ENCODE peak calls at places on chromosome 17, in nine cellular contexts. One of them, this sample, is unnamed.

GRCh38 chr17:49565948-49566491 is 9.7 kb upstream of the NXPH3 start:
- DNase-seq in esophagus muscularis mucosa: peak
- DNase-seq in A549: no peak
- DNase-seq in HCT116: no peak
- DNase-seq in endothelial cell of umbilical vein: no peak
- DNase-seq in sigmoid colon: peak
- DNase-seq in GM12892: no peak
- DNase-seq in body of pancreas: peak
- DNase-seq in lower leg skin: peak
- DNase-seq in this sample: no peak

GRCh38 chr17:83100220-83100852 is 20.9 kb downstream of the METRNL start:
- DNase-seq in HCT116: no peak
- DNase-seq in lower leg skin: no peak
- DNase-seq in GM12892: no peak
- DNase-seq in body of pancreas: no peak
- DNase-seq in esophagus muscularis mucosa: no peak
- DNase-seq in sigmoid colon: no peak
- DNase-seq in A549: no peak
- DNase-seq in endothelial cell of umbilical vein: no peak
- DNase-seq in this sample: no peak

GRCh38 chr17:21549107-21549687 is 143.1 kb upstream of the KCNJ18 start:
- DNase-seq in lower leg skin: no peak
- DNase-seq in GM12892: no peak
- DNase-seq in esophagus muscularis mucosa: no peak
- DNase-seq in A549: no peak
- DNase-seq in endothelial cell of umbilical vein: no peak
- DNase-seq in HCT116: no peak
- DNase-seq in sigmoid colon: no peak
- DNase-seq in body of pancreas: no peak
- DNase-seq in this sample: no peak

GRCh38 chr17:10743316-10744009 is 13.6 kb upstream of the TMEM220 start:
- DNase-seq in HCT116: no peak
- DNase-seq in endothelial cell of umbilical vein: no peak
- DNase-seq in body of pancreas: no peak
- DNase-seq in GM12892: no peak
- DNase-seq in A549: no peak
- DNase-seq in esophagus muscularis mucosa: no peak
- DNase-seq in lower leg skin: no peak
- DNase-seq in sigmoid colon: peak
- DNase-seq in this sample: no peak

GRCh38 chr17:57597101-57597500 is 148.0 kb downstream of the CCDC182 start:
- DNase-seq in body of pancreas: no peak
- DNase-seq in esophagus muscularis mucosa: no peak
- DNase-seq in endothelial cell of umbilical vein: no peak
- DNase-seq in lower leg skin: no peak
- DNase-seq in A549: no peak
- DNase-seq in GM12892: no peak
- DNase-seq in HCT116: no peak
- DNase-seq in sigmoid colon: no peak
- DNase-seq in this sample: no peak

GRCh38 chr17:53142890-53143289 is 679.8 kb upstream of the KIF2B start:
- DNase-seq in esophagus muscularis mucosa: no peak
- DNase-seq in A549: no peak
- DNase-seq in GM12892: no peak
- DNase-seq in sigmoid colon: no peak
- DNase-seq in endothelial cell of umbilical vein: no peak
- DNase-seq in HCT116: no peak
- DNase-seq in lower leg skin: no peak
- DNase-seq in body of pancreas: no peak
- DNase-seq in this sample: no peak

GRCh38 chr17:74427048-74427762 is 4.7 kb upstream of the GPRC5C start:
- DNase-seq in sigmoid colon: no peak
- DNase-seq in body of pancreas: peak
- DNase-seq in endothelial cell of umbilical vein: no peak
- DNase-seq in GM12892: no peak
- DNase-seq in esophagus muscularis mucosa: no peak
- DNase-seq in A549: no peak
- DNase-seq in lower leg skin: no peak
- DNase-seq in HCT116: no peak
- DNase-seq in this sample: no peak

GRCh38 chr17:74773871-74774286 is 2.3 kb downstream of the NAT9 start:
- DNase-seq in endothelial cell of umbilical vein: no peak
- DNase-seq in HCT116: no peak
- DNase-seq in GM12892: no peak
- DNase-seq in esophagus muscularis mucosa: no peak
- DNase-seq in sigmoid colon: no peak
- DNase-seq in lower leg skin: no peak
- DNase-seq in A549: no peak
- DNase-seq in body of pancreas: no peak
- DNase-seq in this sample: no peak

GRCh38 chr17:41959336-41960095 is 7.1 kb upstream of the CNP start:
- DNase-seq in esophagus muscularis mucosa: no peak
- DNase-seq in lower leg skin: no peak
- DNase-seq in body of pancreas: peak
- DNase-seq in GM12892: no peak
- DNase-seq in sigmoid colon: no peak
- DNase-seq in A549: peak
- DNase-seq in HCT116: peak
- DNase-seq in endothelial cell of umbilical vein: peak
- DNase-seq in this sample: no peak

GRCh38 chr17:2179615-2180295 is 123.8 kb downstream of the SMG6 start:
- DNase-seq in GM12892: no peak
- DNase-seq in A549: no peak
- DNase-seq in body of pancreas: peak
- DNase-seq in esophagus muscularis mucosa: peak
- DNase-seq in lower leg skin: peak
- DNase-seq in endothelial cell of umbilical vein: peak
- DNase-seq in HCT116: no peak
- DNase-seq in sigmoid colon: peak
- DNase-seq in this sample: no peak

GRCh38 chr17:28684963-28685362 is 23.0 kb downstream of the SUPT6H start:
- DNase-seq in lower leg skin: no peak
- DNase-seq in HCT116: no peak
- DNase-seq in sigmoid colon: peak
- DNase-seq in A549: peak
- DNase-seq in endothelial cell of umbilical vein: no peak
- DNase-seq in GM12892: no peak
- DNase-seq in body of pancreas: peak
- DNase-seq in esophagus muscularis mucosa: no peak
- DNase-seq in this sample: no peak

GRCh38 chr17:7493941-7494340 is 9.8 kb downstream of the POLR2A start:
- DNase-seq in body of pancreas: no peak
- DNase-seq in sigmoid colon: no peak
- DNase-seq in HCT116: no peak
- DNase-seq in A549: no peak
- DNase-seq in esophagus muscularis mucosa: no peak
- DNase-seq in GM12892: no peak
- DNase-seq in endothelial cell of umbilical vein: no peak
- DNase-seq in lower leg skin: no peak
- DNase-seq in this sample: no peak

GRCh38 chr17:66676421-66676820 is 158.5 kb upstream of the CACNG5 start:
- DNase-seq in sigmoid colon: no peak
- DNase-seq in lower leg skin: peak
- DNase-seq in HCT116: peak
- DNase-seq in A549: peak
- DNase-seq in esophagus muscularis mucosa: no peak
- DNase-seq in GM12892: no peak
- DNase-seq in endothelial cell of umbilical vein: no peak
- DNase-seq in body of pancreas: peak
- DNase-seq in this sample: no peak

GRCh38 chr17:15213381-15214087 is 51.6 kb downstream of the PMP22 start:
- DNase-seq in body of pancreas: no peak
- DNase-seq in GM12892: no peak
- DNase-seq in A549: no peak
- DNase-seq in esophagus muscularis mucosa: no peak
- DNase-seq in lower leg skin: no peak
- DNase-seq in HCT116: no peak
- DNase-seq in endothelial cell of umbilical vein: peak
- DNase-seq in sigmoid colon: no peak
- DNase-seq in this sample: no peak

GRCh38 chr17:45316271-45317112 is at the start of gene MAP3K14:
- DNase-seq in GM12892: peak
- DNase-seq in endothelial cell of umbilical vein: peak
- DNase-seq in A549: no peak
- DNase-seq in sigmoid colon: peak
- DNase-seq in HCT116: no peak
- DNase-seq in lower leg skin: no peak
- DNase-seq in esophagus muscularis mucosa: no peak
- DNase-seq in body of pancreas: peak
- DNase-seq in this sample: no peak

GRCh38 chr17:628507-628941 is 86.1 kb downstream of the VPS53 start:
- DNase-seq in A549: no peak
- DNase-seq in HCT116: no peak
- DNase-seq in sigmoid colon: peak
- DNase-seq in endothelial cell of umbilical vein: no peak
- DNase-seq in body of pancreas: no peak
- DNase-seq in GM12892: no peak
- DNase-seq in lower leg skin: no peak
- DNase-seq in esophagus muscularis mucosa: no peak
- DNase-seq in this sample: no peak

DNA sequence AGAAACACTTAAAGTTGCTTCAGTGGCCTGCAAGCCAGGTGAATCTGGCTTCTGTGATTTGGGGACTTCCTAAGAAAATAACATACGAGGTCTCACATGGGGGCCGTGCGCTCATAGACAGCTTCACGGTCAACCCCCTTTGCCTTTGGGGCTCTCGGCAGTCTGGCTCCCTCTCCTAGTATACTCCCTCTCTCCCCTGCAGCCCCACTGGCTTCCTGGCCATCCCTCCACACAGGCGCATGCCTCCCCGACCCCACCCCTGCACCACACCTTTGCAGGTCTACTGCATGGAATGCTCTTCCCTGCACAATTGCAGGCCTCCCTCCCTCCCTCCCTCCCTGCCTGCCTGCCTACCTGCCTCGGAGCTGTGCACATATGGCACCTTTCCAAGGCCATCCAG is 127.7 kb downstream of the RBFOX3 start:
- DNase-seq in GM12892: no peak
- DNase-seq in body of pancreas: no peak
- DNase-seq in endothelial cell of umbilical vein: no peak
- DNase-seq in sigmoid colon: no peak
- DNase-seq in lower leg skin: no peak
- DNase-seq in esophagus muscularis mucosa: no peak
- DNase-seq in HCT116: no peak
- DNase-seq in A549: no peak
- DNase-seq in this sample: no peak
- TF ChIP-seq POLR2A in GM12892: no peak
- TF ChIP-seq POLR2A in body of pancreas: no peak
- TF ChIP-seq POLR2A in endothelial cell of umbilical vein: no peak
- TF ChIP-seq POLR2A in sigmoid colon: no peak
- TF ChIP-seq POLR2A in lower leg skin: no peak
- TF ChIP-seq POLR2A in esophagus muscularis mucosa: no peak
- TF ChIP-seq POLR2A in HCT116: no peak
- TF ChIP-seq POLR2A in A549: no peak
- TF ChIP-seq POLR2A in this sample: no peak

DNA sequence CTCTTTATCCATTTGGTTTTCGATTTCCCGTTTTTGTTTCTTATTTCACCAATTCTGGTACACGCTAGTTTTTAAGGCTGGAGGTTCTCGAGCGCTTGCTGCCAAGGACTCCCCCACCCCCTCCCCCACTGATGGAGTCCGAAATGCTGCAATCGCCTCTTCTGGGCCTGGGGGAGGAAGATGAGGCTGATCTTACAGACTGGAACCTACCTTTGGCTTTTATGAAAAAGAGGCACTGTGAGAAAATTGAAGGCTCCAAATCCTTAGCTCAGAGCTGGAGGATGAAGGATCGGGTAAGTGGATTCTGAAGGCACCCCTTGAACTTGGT is 825 bp downstream of the RPTOR start:
- DNase-seq in GM12892: no peak
- DNase-seq in body of pancreas: no peak
- DNase-seq in endothelial cell of umbilical vein: peak
- DNase-seq in sigmoid colon: peak
- DNase-seq in A549: peak
- DNase-seq in lower leg skin: no peak
- DNase-seq in esophagus muscularis mucosa: no peak
- DNase-seq in HCT116: no peak
- DNase-seq in this sample: no peak
- TF ChIP-seq POLR2A in GM12892: no peak
- TF ChIP-seq POLR2A in body of pancreas: no peak
- TF ChIP-seq POLR2A in endothelial cell of umbilical vein: no peak
- TF ChIP-seq POLR2A in sigmoid colon: no peak
- TF ChIP-seq POLR2A in A549: no peak
- TF ChIP-seq POLR2A in lower leg skin: no peak
- TF ChIP-seq POLR2A in esophagus muscularis mucosa: no peak
- TF ChIP-seq POLR2A in HCT116: no peak
- TF ChIP-seq POLR2A in this sample: no peak

DNA sequence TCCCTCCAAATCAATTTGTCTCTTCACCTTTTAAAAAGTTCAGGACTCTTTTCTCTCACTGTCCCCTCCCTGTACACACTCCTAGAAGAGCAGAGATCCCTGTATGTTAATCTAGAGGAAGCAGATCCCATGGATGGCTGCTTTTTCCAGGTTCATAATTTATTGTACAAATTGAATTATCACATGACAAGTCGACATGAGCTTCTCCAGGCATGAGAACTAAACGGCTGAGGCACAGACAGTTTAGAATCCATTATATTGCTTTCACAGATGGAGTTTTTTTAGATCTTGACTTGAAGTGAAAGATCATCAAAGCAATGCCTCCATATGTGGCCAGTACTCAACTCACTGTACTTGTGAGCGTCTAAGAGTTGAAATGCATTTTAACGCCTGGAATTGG is 47.9 kb downstream of the RGS9 start:
- DNase-seq in body of pancreas: no peak
- DNase-seq in A549: no peak
- DNase-seq in esophagus muscularis mucosa: no peak
- DNase-seq in sigmoid colon: no peak
- DNase-seq in GM12892: no peak
- DNase-seq in HCT116: no peak
- DNase-seq in endothelial cell of umbilical vein: no peak
- DNase-seq in lower leg skin: no peak
- DNase-seq in this sample: no peak
- TF ChIP-seq POLR2A in body of pancreas: no peak
- TF ChIP-seq POLR2A in A549: no peak
- TF ChIP-seq POLR2A in esophagus muscularis mucosa: no peak
- TF ChIP-seq POLR2A in sigmoid colon: no peak
- TF ChIP-seq POLR2A in GM12892: no peak
- TF ChIP-seq POLR2A in HCT116: no peak
- TF ChIP-seq POLR2A in endothelial cell of umbilical vein: no peak
- TF ChIP-seq POLR2A in lower leg skin: no peak
- TF ChIP-seq POLR2A in this sample: no peak

DNA sequence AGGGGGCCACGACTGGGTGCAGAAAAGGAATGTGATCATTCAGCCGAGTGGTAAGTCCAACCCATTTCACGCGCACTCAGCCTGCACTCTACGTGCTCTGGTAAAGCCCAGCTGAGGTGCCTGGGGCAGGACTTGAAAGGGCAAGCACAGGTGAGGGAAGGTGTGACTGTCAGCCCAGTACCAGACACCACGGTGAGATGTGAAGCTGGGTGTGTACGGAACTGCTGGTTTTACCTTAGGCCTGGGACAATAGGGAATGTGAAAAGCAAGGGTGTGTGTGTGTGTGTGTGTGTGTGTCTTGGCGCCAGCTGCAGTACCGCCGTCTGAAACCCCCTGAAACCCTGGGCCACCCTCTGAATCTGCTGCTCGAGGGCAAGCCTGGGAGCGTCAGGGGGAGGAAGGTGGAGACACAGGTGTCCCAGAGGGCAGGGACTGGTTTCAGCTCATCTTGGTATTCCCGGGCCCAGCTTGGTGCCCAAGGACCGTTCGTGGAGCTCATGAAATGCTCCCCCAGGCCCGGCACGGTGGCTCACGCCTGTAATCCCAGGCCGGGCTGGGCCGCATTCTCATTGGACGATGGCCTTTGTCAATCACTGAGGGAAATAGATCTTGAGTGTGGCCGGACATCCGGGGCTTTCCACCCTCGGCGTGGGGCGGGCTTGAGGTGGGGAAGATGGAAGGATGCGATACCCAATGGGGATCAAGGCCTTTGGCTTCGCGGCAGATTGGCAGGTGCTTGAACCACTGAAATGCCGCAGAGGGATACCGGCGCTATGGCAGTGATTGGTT is 27.8 kb upstream of the ST6GALNAC1 start:
- DNase-seq in endothelial cell of umbilical vein: peak
- DNase-seq in esophagus muscularis mucosa: peak
- DNase-seq in HCT116: peak
- DNase-seq in GM12892: peak
- DNase-seq in body of pancreas: peak
- DNase-seq in A549: peak
- DNase-seq in sigmoid colon: peak
- DNase-seq in lower leg skin: peak
- DNase-seq in this sample: peak
- TF ChIP-seq POLR2A in endothelial cell of umbilical vein: peak
- TF ChIP-seq POLR2A in esophagus muscularis mucosa: peak
- TF ChIP-seq POLR2A in HCT116: peak
- TF ChIP-seq POLR2A in GM12892: no peak
- TF ChIP-seq POLR2A in body of pancreas: no peak
- TF ChIP-seq POLR2A in A549: peak
- TF ChIP-seq POLR2A in sigmoid colon: no peak
- TF ChIP-seq POLR2A in lower leg skin: no peak
- TF ChIP-seq POLR2A in this sample: peak